ENCODE peak calls at places on chromosomes 1 and 21, in nine cellular contexts. J, U, W, C, P, R, X, Z and N are unnamed samples.

GRCh38 chr1:17274186-17275170 is 25.6 kb downstream of the PADI3 start:
- ATAC-seq in J (peak), U (no peak), W (no peak), C (no peak), P (no peak), R (peak), X (peak), Z (peak), N (no peak)

GRCh38 chr1:229825042-229825441 is 199.0 kb downstream of the URB2 start:
- ATAC-seq in J (no peak), U (no peak), W (no peak), C (no peak), P (no peak), R (no peak), X (no peak), Z (no peak), N (no peak)

GRCh38 chr1:59971464-59971911 is 44.9 kb upstream of the CYP2J2 start:
- ATAC-seq in J (peak), U (peak), W (peak), C (peak), P (peak), R (peak), X (peak), Z (peak), N (peak)

GRCh38 chr1:68207129-68207689 is 25.1 kb downstream of the WLS start:
- ATAC-seq in J (no peak), U (peak), W (no peak), C (peak), P (no peak), R (no peak), X (no peak), Z (no peak), N (no peak)

GRCh38 chr21:38269567-38269917 is 12.8 kb downstream of the KCNJ15 start:
- ATAC-seq in J (no peak), U (no peak), W (no peak), C (no peak), P (no peak), R (no peak), X (no peak), Z (peak), N (no peak)

GRCh38 chr1:223886516-223886921 is 40.8 kb upstream of the TP53BP2 start:
- ATAC-seq in J (peak), U (no peak), W (no peak), C (peak), P (no peak), R (peak), X (no peak), Z (no peak), N (no peak)

GRCh38 chr1:4306559-4307467 is 347.6 kb upstream of the AJAP1 start:
- ATAC-seq in J (no peak), U (peak), W (no peak), C (no peak), P (no peak), R (no peak), X (no peak), Z (no peak), N (no peak)

GRCh38 chr21:30567617-30568016 is 6.5 kb upstream of the KRTAP19-7 start:
- ATAC-seq in J (no peak), U (peak), W (no peak), C (no peak), P (no peak), R (no peak), X (no peak), Z (no peak), N (no peak)

GRCh38 chr1:53303651-53304515 is 24.0 kb downstream of the LRP8 start:
- ATAC-seq in J (no peak), U (no peak), W (no peak), C (peak), P (no peak), R (no peak), X (no peak), Z (peak), N (no peak)

GRCh38 chr21:15706686-15707085 is 23.1 kb upstream of the USP25 start:
- ATAC-seq in J (no peak), U (peak), W (no peak), C (peak), P (peak), R (no peak), X (peak), Z (peak), N (peak)

GRCh38 chr1:108209456-108210108 is 9.4 kb upstream of the SLC25A24 start:
- ATAC-seq in J (no peak), U (no peak), W (no peak), C (no peak), P (no peak), R (peak), X (no peak), Z (no peak), N (no peak)

GRCh38 chr1:242670019-242670418 is 145.5 kb upstream of the PLD5 start:
- ATAC-seq in J (no peak), U (no peak), W (no peak), C (no peak), P (no peak), R (no peak), X (no peak), Z (no peak), N (no peak)

GRCh38 chr1:62082456-62083363 is 111.9 kb upstream of the L1TD1 start:
- ATAC-seq in J (peak), U (peak), W (no peak), C (peak), P (no peak), R (peak), X (peak), Z (peak), N (no peak)

GRCh38 chr1:116997666-116998065 is 3.9 kb upstream of the CD101 start:
- ATAC-seq in J (no peak), U (no peak), W (no peak), C (no peak), P (no peak), R (no peak), X (no peak), Z (no peak), N (no peak)

GRCh38 chr1:111850124-111850523 is 94.4 kb downstream of the DDX20 start:
- ATAC-seq in J (no peak), U (peak), W (no peak), C (no peak), P (no peak), R (no peak), X (no peak), Z (no peak), N (no peak)

GRCh38 chr1:198564716-198565115 is 24.2 kb upstream of the ATP6V1G3 start:
- ATAC-seq in J (no peak), U (no peak), W (no peak), C (no peak), P (no peak), R (no peak), X (no peak), Z (no peak), N (no peak)

GRCh38 chr1:162168261-162168660 is 98.8 kb downstream of the NOS1AP start:
- ATAC-seq in J (no peak), U (peak), W (no peak), C (peak), P (no peak), R (no peak), X (no peak), Z (peak), N (no peak)

GRCh38 chr1:168116327-168116799 is 20.4 kb downstream of the GPR161 start:
- ATAC-seq in J (no peak), U (no peak), W (no peak), C (peak), P (peak), R (peak), X (peak), Z (peak), N (no peak)

GRCh38 chr1:206555473-206555935 is 48.2 kb downstream of the RASSF5 start:
- ATAC-seq in J (no peak), U (peak), W (no peak), C (no peak), P (no peak), R (peak), X (no peak), Z (no peak), N (no peak)

GRCh38 chr1:37442139-37442538 is 32.2 kb upstream of the ZC3H12A start:
- ATAC-seq in J (no peak), U (no peak), W (no peak), C (no peak), P (no peak), R (peak), X (no peak), Z (no peak), N (no peak)

GRCh38 chr1:248183996-248184395 is 9.4 kb downstream of the OR2M2 start:
- ATAC-seq in J (no peak), U (no peak), W (no peak), C (no peak), P (no peak), R (no peak), X (no peak), Z (no peak), N (no peak)

GRCh38 chr1:62280960-62281465 is 38.2 kb downstream of the KANK4 start:
- ATAC-seq in J (no peak), U (no peak), W (no peak), C (no peak), P (no peak), R (no peak), X (no peak), Z (no peak), N (no peak)

GRCh38 chr1:245290836-245291235 is 136.1 kb downstream of the KIF26B start:
- ATAC-seq in J (no peak), U (no peak), W (no peak), C (no peak), P (no peak), R (no peak), X (peak), Z (peak), N (no peak)

GRCh38 chr1:37537378-37537777 is 16.7 kb downstream of the SNIP1 start:
- ATAC-seq in J (no peak), U (no peak), W (no peak), C (no peak), P (no peak), R (no peak), X (peak), Z (peak), N (no peak)

GRCh38 chr1:202697038-202697437 is 13.2 kb downstream of the SYT2 start:
- ATAC-seq in J (no peak), U (no peak), W (no peak), C (peak), P (no peak), R (peak), X (no peak), Z (no peak), N (no peak)

GRCh38 chr1:103467100-103467499 is 58.4 kb upstream of the RNPC3 start:
- ATAC-seq in J (no peak), U (no peak), W (no peak), C (no peak), P (no peak), R (no peak), X (no peak), Z (no peak), N (no peak)

GRCh38 chr1:96730574-96731298 is 9.2 kb downstream of the PTBP2 start:
- ATAC-seq in J (no peak), U (no peak), W (no peak), C (no peak), P (no peak), R (no peak), X (no peak), Z (no peak), N (no peak)

GRCh38 chr21:15005391-15005790 is 59.4 kb downstream of the NRIP1 start:
- ATAC-seq in J (no peak), U (peak), W (no peak), C (no peak), P (no peak), R (no peak), X (no peak), Z (no peak), N (no peak)

DNA sequence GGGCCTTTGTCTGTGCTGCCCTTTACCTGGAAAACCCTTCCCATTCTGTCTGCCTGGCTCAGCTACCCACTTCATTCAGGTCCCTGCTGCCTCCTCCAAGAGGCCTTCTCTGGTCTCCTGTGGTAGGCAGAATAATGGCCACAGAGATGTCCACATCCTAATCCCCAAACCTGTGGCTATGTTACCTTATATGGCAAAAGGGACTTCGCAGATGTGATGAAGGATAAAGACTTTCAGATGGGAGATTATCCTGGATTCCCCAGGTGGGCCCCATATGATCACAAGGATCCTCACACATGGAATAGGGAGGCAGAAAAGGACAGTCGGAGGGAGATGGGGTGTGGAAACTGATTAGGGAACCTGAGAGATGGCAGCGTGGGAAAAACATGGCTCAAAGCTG is 14.2 kb upstream of the RUNX3 start:
- ATAC-seq in J (no peak), U (no peak), W (no peak), C (no peak), P (no peak), R (no peak), X (no peak), Z (no peak), N (no peak)
- H3K4me3 ChIP-seq in J (no peak), U (no peak), W (no peak), C (no peak), P (no peak), R (no peak), X (no peak), Z (no peak), N (no peak)

DNA sequence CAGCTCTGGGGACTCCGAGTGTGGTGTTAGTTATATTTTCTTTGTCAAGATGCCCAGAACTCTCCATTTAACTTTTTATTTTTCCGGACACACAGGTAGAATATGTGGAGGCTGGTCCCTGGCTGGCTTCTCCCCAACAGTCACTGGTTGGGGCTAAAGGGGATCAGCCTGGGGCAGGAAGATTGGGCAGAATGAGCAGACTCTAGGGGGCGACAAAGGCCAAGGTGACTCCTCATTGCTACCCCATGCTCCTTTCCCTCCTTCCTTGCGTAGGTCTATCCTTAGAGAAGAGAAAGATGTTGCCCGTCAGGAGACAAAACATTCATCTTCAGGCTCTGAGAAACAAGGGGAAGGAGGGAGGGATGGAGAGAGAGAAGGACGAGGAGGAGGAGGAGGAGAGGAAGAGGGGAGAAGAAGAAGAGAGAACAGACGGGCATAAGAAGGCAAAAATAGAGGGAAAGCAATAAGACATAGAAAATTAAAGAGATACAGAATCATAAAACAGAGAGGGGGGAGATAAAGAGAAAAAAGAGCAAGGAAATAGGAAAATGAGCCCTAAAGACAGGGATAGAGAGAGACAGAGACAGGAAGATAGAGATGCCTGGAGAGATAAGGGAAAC is 89.9 kb downstream of the FOXD2 start:
- ATAC-seq in J (peak), U (no peak), W (no peak), C (peak), P (peak), R (peak), X (peak), Z (peak), N (no peak)
- TF ChIP-seq CTCF in J (peak), U (peak), W (no peak), C (peak), P (peak), R (peak), X (peak), Z (peak), N (no peak)

GRCh38 chr1:28260803-28261174 is 1.5 kb downstream of the SESN2 start:
- ATAC-seq in J (no peak), U (no peak), W (no peak), C (no peak), P (no peak), R (no peak), X (no peak), Z (no peak), N (no peak)
- H3K4me3 ChIP-seq in J (peak), U (peak), W (peak), C (peak), P (peak), R (peak), X (peak), Z (peak), N (peak)

GRCh38 chr1:16073490-16074104 is at the start of gene FAM131C:
- ATAC-seq in J (peak), U (no peak), W (no peak), C (peak), P (no peak), R (peak), X (peak), Z (peak), N (peak)

GRCh38 chr1:16072095-16072494 is 1.4 kb downstream of the FAM131C start:
- ATAC-seq in J (no peak), U (no peak), W (no peak), C (no peak), P (no peak), R (no peak), X (no peak), Z (no peak), N (no peak)

GRCh38 chr1:16074217-16074616 is 766 bp upstream of the FAM131C start:
- ATAC-seq in J (no peak), U (no peak), W (no peak), C (no peak), P (no peak), R (no peak), X (no peak), Z (no peak), N (no peak)

GRCh38 chr1:16071614-16072013 is 1.8 kb downstream of the FAM131C start:
- ATAC-seq in J (no peak), U (no peak), W (no peak), C (no peak), P (no peak), R (no peak), X (no peak), Z (no peak), N (no peak)

DNA sequence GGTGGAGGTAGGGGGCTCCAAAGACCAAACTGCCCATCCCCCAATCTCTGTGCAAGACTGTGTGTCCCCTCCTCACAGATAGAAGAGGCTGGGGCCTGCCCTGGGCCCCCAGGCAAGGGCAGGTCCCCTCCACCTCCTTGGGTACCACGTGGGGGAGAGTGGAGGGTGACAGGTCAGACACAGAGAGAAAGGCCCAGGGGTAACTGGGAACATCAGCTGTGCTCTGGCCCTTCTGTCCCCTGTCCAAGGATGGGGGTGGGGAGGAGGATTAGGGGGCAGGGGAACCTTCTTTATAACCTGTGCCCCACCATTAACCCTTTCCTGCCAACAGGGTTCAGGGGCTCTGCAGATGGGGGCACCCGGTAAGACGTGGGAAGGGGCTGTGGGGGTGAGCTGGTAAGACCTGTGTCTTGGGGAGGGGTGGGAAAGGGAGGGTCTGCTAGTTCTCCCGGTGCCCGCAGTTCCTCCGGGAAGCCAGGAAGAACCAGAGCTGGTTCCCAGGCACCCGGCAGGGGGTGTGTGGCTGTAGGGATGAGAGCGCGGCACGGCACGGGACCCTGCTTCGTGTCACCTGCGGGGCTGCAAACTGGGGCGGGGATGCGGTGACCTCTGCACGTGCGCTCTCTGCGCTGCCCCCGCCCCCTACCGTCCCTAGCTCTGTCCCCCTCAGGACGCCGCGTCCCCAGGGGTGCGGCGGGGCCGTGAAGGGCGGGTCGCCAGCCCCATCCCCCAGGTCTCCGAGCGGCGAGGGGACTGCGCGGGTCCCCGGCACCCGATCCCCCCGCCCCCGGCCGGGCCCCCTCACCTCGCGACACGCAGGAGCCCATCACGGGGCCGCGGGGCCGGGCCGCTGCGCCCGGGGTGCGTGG is 601 bp downstream of the FAM131C start:
- ATAC-seq in J (peak), U (no peak), W (no peak), C (peak), P (no peak), R (peak), X (no peak), Z (no peak), N (no peak)
- TF ChIP-seq CTCF in J (no peak), U (no peak), W (no peak), C (no peak), P (no peak), R (peak), X (no peak), Z (no peak), N (no peak)

GRCh38 chr21:34202553-34203332 is 129.4 kb downstream of the MRPS6 start:
- ATAC-seq in J (no peak), U (peak), W (no peak), C (peak), P (no peak), R (peak), X (peak), Z (peak), N (peak)
- H3K4me3 ChIP-seq in J (peak), U (no peak), W (peak), C (no peak), P (no peak), R (no peak), X (peak), Z (peak), N (peak)

DNA sequence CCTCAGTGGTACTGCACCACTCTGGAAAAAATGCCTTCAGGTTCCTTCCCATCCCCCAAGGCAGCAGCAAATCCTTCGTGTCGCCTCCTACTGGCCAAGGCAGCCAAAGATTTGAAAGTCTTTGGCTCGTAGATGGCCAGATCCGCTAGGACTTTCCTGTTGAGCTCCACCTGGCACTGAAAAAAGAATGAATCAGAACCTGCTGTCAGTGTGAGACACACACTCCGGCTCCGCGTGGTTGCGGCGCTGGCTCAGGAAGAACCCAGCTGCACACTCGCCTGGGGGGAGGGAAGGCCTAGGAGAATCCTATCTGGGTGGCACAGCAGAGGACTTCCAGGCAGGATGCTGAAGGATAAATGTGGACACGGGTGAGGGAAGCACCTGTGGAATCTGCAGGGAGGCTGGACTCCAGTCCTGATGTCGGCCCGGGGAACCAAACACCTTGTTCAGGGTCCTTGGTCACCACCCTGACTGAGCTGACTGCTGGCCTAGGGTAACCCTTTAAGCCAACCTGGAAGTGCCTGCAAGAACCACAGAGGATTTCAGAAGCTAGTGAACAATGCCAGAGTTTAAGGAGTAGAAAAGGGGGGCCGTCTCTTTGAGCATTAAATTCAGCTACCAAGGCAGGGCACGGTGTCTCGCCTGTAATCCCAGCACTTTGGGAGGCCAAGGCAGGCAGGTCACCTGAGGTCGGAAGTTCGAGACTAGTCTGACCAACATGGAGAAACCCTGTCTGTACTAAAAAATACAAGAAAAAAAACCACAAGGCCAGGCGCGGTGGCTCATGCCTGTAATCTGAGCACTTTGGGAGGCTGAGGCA is 3.2 kb upstream of the CCNL2 start:
- ATAC-seq in J (peak), U (no peak), W (no peak), C (no peak), P (no peak), R (peak), X (no peak), Z (no peak), N (no peak)
- TF ChIP-seq CTCF in J (peak), U (no peak), W (peak), C (peak), P (no peak), R (peak), X (peak), Z (no peak), N (peak)

DNA sequence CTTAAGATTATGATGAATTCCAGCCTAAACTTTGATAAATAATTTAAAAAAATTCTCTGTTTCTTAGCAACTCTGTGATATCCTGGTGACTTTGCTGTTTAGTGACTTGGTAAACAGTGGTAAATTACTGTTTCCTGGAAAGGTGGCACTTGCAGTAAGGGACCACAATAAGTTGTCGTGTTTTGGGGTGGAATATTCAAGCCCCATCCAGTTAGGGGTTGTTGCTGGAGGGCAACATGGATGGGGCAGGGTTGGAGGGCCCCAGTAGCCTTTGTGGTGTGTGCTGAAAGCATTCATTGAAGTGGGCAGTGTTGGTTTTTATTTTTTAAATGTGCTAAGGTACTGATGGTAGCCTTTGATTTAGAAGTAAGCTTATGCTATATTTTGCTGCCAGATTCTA is 30.3 kb downstream of the PRDM2 start:
- ATAC-seq in J (no peak), U (no peak), W (no peak), C (no peak), P (no peak), R (no peak), X (no peak), Z (no peak), N (no peak)
- H3K4me3 ChIP-seq in J (no peak), U (no peak), W (no peak), C (no peak), P (no peak), R (no peak), X (peak), Z (no peak), N (no peak)